ENCODE peak calls at places on chromosomes 16 and 17, in ten cellular contexts. P, S, H, Y, Q, V, W, L, C and U are unnamed samples.

GRCh38 chr16:29007865-29008593 is 23.2 kb downstream of the LAT start:
- DNase-seq in L (no peak), Q (peak; percentile 85), C (peak; percentile 77), P (peak; percentile 61), Y (no peak), S (no peak), H (no peak), V (no peak), W (no peak), U (no peak)

GRCh38 chr17:10036511-10037061 is 131.5 kb upstream of the RCVRN start:
- DNase-seq in W (peak; percentile 74), C (no peak), P (no peak), V (peak; percentile 77), H (no peak), L (peak; percentile 85), Q (no peak), Y (no peak), S (peak; percentile 66), U (no peak)

GRCh38 chr17:2232244-2232638 is 71.3 kb downstream of the SMG6 start:
- DNase-seq in P (peak; percentile 97), Y (no peak), L (no peak), H (no peak), V (no peak), W (no peak), S (no peak), Q (peak; percentile 99), C (no peak), U (no peak)

GRCh38 chr17:46862949-46863348 is 11.6 kb downstream of the WNT9B start:
- DNase-seq in H (no peak), L (no peak), P (no peak), W (no peak), C (no peak), S (peak; percentile 48), V (no peak), Y (no peak), Q (no peak), U (no peak)

GRCh38 chr17:61159415-61159814 is 240.2 kb upstream of the TBX2 start:
- DNase-seq in S (no peak), C (no peak), L (no peak), Q (peak; percentile 72), H (no peak), Y (no peak), W (no peak), P (peak; percentile 33), V (no peak), U (no peak)

GRCh38 chr17:22570144-22570845 is 878.0 kb downstream of the KCNJ18 start:
- DNase-seq in C (no peak), H (no peak), Q (no peak), P (no peak), L (no peak), S (no peak), Y (no peak), W (no peak), V (no peak), U (no peak)

GRCh38 chr16:50526249-50526648 is 21.9 kb upstream of the NKD1 start:
- DNase-seq in C (no peak), P (no peak), Q (no peak), S (no peak), W (no peak), V (no peak), L (no peak), H (peak; percentile 15), Y (no peak), U (no peak)

GRCh38 chr16:72261127-72261526 is 89.2 kb upstream of the PMFBP1 start:
- DNase-seq in Q (no peak), S (no peak), C (no peak), P (no peak), V (no peak), Y (no peak), W (no peak), L (no peak), H (no peak), U (no peak)

GRCh38 chr16:89722392-89723278 is 1.3 kb downstream of the ZNF276 start:
- DNase-seq in H (no peak), Q (peak; percentile 77), L (no peak), P (peak; percentile 15), S (peak; percentile 95), V (peak; percentile 71), C (peak; percentile 80), Y (peak; percentile 56), W (no peak), U (peak; percentile 77)

GRCh38 chr16:566475-567361 is at the start of gene NHLRC4:
- DNase-seq in Q (peak; percentile 31), L (no peak), S (no peak), Y (no peak), P (peak; percentile 56), W (peak; percentile 65), V (peak; percentile 78), C (peak; percentile 57), H (no peak), U (peak; percentile 48)
- H3K4me3 ChIP-seq in Q (no peak within 1 kb of the TSS), L (peak within 1 kb of the TSS; percentile 54), S (peak within 1 kb of the TSS; percentile 45), Y (no peak within 1 kb of the TSS), P (no peak within 1 kb of the TSS), W (peak within 1 kb of the TSS; percentile 33), V (peak within 1 kb of the TSS; percentile 48), C (peak within 1 kb of the TSS; percentile 50), H (no peak within 1 kb of the TSS), U (peak within 1 kb of the TSS; percentile 28)

DNA sequence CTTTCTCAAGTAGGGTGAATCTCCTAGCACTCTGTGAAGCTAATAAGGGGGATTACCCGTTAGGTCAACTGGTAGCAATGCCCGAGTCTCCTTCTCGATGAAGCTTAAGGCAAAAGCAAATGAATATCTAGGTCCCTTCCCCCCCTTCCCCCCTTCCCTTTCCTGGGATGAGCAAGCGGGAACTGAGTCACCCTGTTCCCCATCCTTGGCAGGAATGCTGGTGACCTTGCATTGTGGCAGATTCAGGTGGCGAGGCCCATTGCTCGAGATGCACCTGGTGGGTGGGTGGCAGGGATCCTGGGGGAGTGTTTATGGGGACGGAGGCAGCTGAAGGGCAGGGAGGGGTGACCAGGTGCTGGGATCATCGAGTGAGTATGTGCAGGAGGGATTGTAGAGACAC is 7.1 kb downstream of the NXPH3 start:
- DNase-seq in H (peak; percentile 39), L (no peak), V (no peak), P (no peak), Q (peak; percentile 25), W (no peak), S (no peak), Y (no peak), C (no peak), U (no peak)
- TF ChIP-seq CTCF in H (no peak), L (no peak), V (no peak), P (no peak), Q (no peak), W (no peak), S (no peak), Y (no peak), C (no peak), U (no peak)

GRCh38 chr17:72465191-72466024 is 344.6 kb downstream of the SOX9 start:
- DNase-seq in H (peak; percentile 94), P (peak; percentile 94), C (no peak), V (no peak), Q (peak; percentile 95), S (peak; percentile 86), L (no peak), W (no peak), Y (peak; percentile 92), U (no peak)
- H3K4me3 ChIP-seq in H (peak overlapping the region; percentile 22), P (peak overlapping the region; percentile 35), C (no peak overlapping the region), V (no peak overlapping the region), Q (no peak overlapping the region), S (no peak overlapping the region), L (no peak overlapping the region), W (no peak overlapping the region), Y (peak overlapping the region; percentile 46), U (no peak overlapping the region)

DNA sequence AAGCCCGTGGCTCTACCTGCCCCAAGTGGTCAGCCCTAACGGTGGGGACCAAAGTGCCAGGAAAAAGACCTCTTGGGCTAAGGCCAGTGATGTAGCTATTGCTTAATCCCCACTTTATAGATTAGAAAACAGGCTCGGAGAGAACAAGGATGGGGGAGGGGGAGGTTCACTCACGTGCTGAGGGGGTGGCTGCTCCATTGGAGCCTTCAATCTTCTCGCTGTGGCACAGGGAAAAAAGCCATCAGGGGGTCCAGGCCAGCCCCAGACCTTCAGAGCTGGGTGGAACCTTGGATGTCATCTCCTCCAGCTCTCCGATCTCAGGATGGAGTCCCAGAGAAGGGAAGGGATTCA is 45.9 kb downstream of the SRCIN1 start:
- DNase-seq in Y (no peak), Q (no peak), H (no peak), L (no peak), S (no peak), C (no peak), V (no peak), W (no peak), P (no peak), U (no peak)
- TF ChIP-seq CTCF in Y (no peak), Q (no peak), H (no peak), L (no peak), S (no peak), C (no peak), V (no peak), W (no peak), P (no peak), U (no peak)

GRCh38 chr17:40327244-40327666 is 18.3 kb downstream of the RARA start:
- DNase-seq in P (no peak), L (no peak), C (no peak), Y (no peak), V (no peak), W (no peak), S (no peak), H (no peak), Q (no peak), U (no peak)
- H3K4me3 ChIP-seq in P (no peak overlapping the region), L (peak overlapping the region; percentile 46), C (peak overlapping the region; percentile 51), Y (no peak overlapping the region), V (no peak overlapping the region), W (no peak overlapping the region), S (no peak overlapping the region), H (no peak overlapping the region), Q (no peak overlapping the region), U (peak overlapping the region; percentile 42)